ENCODE peak calls at places on chromosomes 1 and 21, in nine cellular contexts. T is Calu3; M is NCI-H2081; U is GM19239; H is body of pancreas; R is A172; K is stomach; O is stimulated activated CD8-positive, alpha-beta memory T cell treated with anti-CD3 and anti-CD28 coated beads, Interleukin-7, amount 100 ng/mL, for 1 hour; G is AG08395. L is an unnamed sample.

GRCh38 chr1:194387531-194387930 is 1201.1 kb upstream of the B3GALT2 start:
- DNase-seq in R (no peak), T (no peak), U (no peak), K (no peak), H (no peak), G (no peak), O (no peak), M (no peak), L (no peak)

GRCh38 chr1:205535096-205535495 is 30.6 kb downstream of the CDK18 start:
- DNase-seq in G (no peak), M (no peak), U (no peak), K (no peak), T (no peak), O (no peak), R (no peak), H (no peak), L (no peak)

GRCh38 chr1:52702886-52703787 is 5.0 kb upstream of the COA7 start:
- DNase-seq in T (peak), G (peak), R (peak), H (peak), U (peak), O (peak), M (no peak), K (peak), L (peak)

GRCh38 chr21:43968410-43969114 is 43.5 kb upstream of the TRAPPC10 start:
- DNase-seq in U (no peak), K (no peak), O (no peak), M (no peak), R (no peak), H (no peak), T (no peak), G (no peak), L (no peak)

GRCh38 chr1:3776231-3777030 is 3.9 kb downstream of the SMIM1 start:
- DNase-seq in K (no peak), M (no peak), G (no peak), U (no peak), H (no peak), T (no peak), O (no peak), R (no peak), L (no peak)

GRCh38 chr1:229325401-229325800 is 17.4 kb downstream of the CCSAP start:
- DNase-seq in M (no peak), H (no peak), R (no peak), U (no peak), K (no peak), T (no peak), G (no peak), O (no peak), L (no peak)

GRCh38 chr1:171429137-171429536 is 56.2 kb upstream of the PRRC2C start:
- DNase-seq in M (no peak), R (no peak), G (no peak), T (no peak), H (no peak), U (no peak), O (no peak), K (no peak), L (no peak)

GRCh38 chr1:109247401-109248365 is 1.7 kb upstream of the CELSR2 start:
- DNase-seq in O (no peak), K (no peak), G (no peak), T (no peak), R (no peak), H (no peak), U (no peak), M (no peak), L (no peak)

GRCh38 chr1:96632045-96632664 is 89.4 kb upstream of the PTBP2 start:
- DNase-seq in U (no peak), O (no peak), H (no peak), K (no peak), R (no peak), T (no peak), M (no peak), G (no peak), L (no peak)

GRCh38 chr1:230069813-230070212 is 2.8 kb downstream of the GALNT2 start:
- DNase-seq in R (no peak), O (no peak), G (no peak), U (no peak), T (no peak), H (no peak), K (no peak), M (no peak), L (no peak)

GRCh38 chr1:19765623-19766022 is 34.1 kb downstream of the TMCO4 start:
- DNase-seq in R (peak), T (peak), U (no peak), O (no peak), K (no peak), G (peak), M (no peak), H (no peak), L (no peak)

GRCh38 chr1:62175568-62176179 is 19.0 kb upstream of the L1TD1 start:
- DNase-seq in O (no peak), U (no peak), H (peak), K (peak), G (peak), R (peak), M (peak), T (peak), L (peak)

GRCh38 chr1:116919802-116920201 is 10.1 kb downstream of the PTGFRN start:
- DNase-seq in M (no peak), K (no peak), U (no peak), H (peak), T (no peak), R (no peak), G (no peak), O (no peak), L (no peak)

GRCh38 chr1:206463137-206463536 is 7.1 kb upstream of the IKBKE start:
- DNase-seq in U (no peak), G (no peak), T (no peak), M (no peak), R (no peak), H (no peak), K (no peak), O (no peak), L (no peak)

GRCh38 chr1:205248793-205249601 is 21.3 kb downstream of the TMCC2 start:
- DNase-seq in H (peak), K (peak), G (no peak), R (no peak), U (no peak), M (peak), T (no peak), O (no peak), L (no peak)

GRCh38 chr1:173294853-173295252 is 87.7 kb upstream of the TNFSF4 start:
- DNase-seq in R (no peak), U (no peak), T (no peak), M (no peak), O (no peak), K (no peak), G (peak), H (no peak), L (no peak)

GRCh38 chr21:14766241-14766640 is 220.1 kb upstream of the SAMSN1 start:
- DNase-seq in H (no peak), T (no peak), K (no peak), O (no peak), M (no peak), G (no peak), U (no peak), R (no peak), L (no peak)

GRCh38 chr1:195754874-195755273 is 853.4 kb downstream of the KCNT2 start:
- DNase-seq in M (no peak), O (no peak), G (no peak), H (no peak), U (no peak), R (no peak), T (no peak), K (no peak), L (no peak)

GRCh38 chr1:160491017-160491416 is 32.0 kb downstream of the SLAMF6 start:
- DNase-seq in H (no peak), M (no peak), G (no peak), K (no peak), R (no peak), O (no peak), U (no peak), T (no peak), L (no peak)

GRCh38 chr1:231626535-231626950 is at the start of gene DISC1:
- DNase-seq in R (peak), O (peak), U (peak), K (peak), H (peak), T (peak), M (peak), G (peak), L (peak)